ENCODE peak calls at places on chromosome 2, in ten cellular contexts. One of them, this sample, is unnamed.

GRCh38 chr2:229407170-229407569 is 136.1 kb upstream of the PID1 start:
- DNase-seq in DMS79 treated with DMSO at 0.1 percent for 48 hours: no peak
- DNase-seq in stimulated activated CD4-positive, alpha-beta T cell treated with anti-CD3 and anti-CD28 coated beads, TNF-alpha, amount 100 ng/mL, for 48 hours: no peak
- DNase-seq in iPS-NIHi11: no peak
- DNase-seq in HFFc6: peak; percentile 74
- DNase-seq in left ventricle myocardium superior: peak; percentile 81
- DNase-seq in glomerular endothelial cell: peak; percentile 73
- DNase-seq in epithelial cell of proximal tubule: peak; percentile 95
- DNase-seq in NCI-H1105: no peak
- DNase-seq in NCI-H2081: no peak
- DNase-seq in this sample: no peak

GRCh38 chr2:24228470-24228869 is 53.6 kb downstream of the FAM228A start:
- DNase-seq in DMS79 treated with DMSO at 0.1 percent for 48 hours: no peak
- DNase-seq in stimulated activated CD4-positive, alpha-beta T cell treated with anti-CD3 and anti-CD28 coated beads, TNF-alpha, amount 100 ng/mL, for 48 hours: no peak
- DNase-seq in iPS-NIHi11: no peak
- DNase-seq in HFFc6: peak; percentile 13
- DNase-seq in left ventricle myocardium superior: no peak
- DNase-seq in glomerular endothelial cell: peak; percentile 3
- DNase-seq in epithelial cell of proximal tubule: no peak
- DNase-seq in NCI-H1105: peak; percentile 11
- DNase-seq in NCI-H2081: peak; percentile 45
- DNase-seq in this sample: no peak

GRCh38 chr2:165835363-165835762 is 41.3 kb upstream of the GALNT3 start:
- DNase-seq in DMS79 treated with DMSO at 0.1 percent for 48 hours: no peak
- DNase-seq in stimulated activated CD4-positive, alpha-beta T cell treated with anti-CD3 and anti-CD28 coated beads, TNF-alpha, amount 100 ng/mL, for 48 hours: no peak
- DNase-seq in iPS-NIHi11: no peak
- DNase-seq in HFFc6: no peak
- DNase-seq in left ventricle myocardium superior: no peak
- DNase-seq in glomerular endothelial cell: no peak
- DNase-seq in epithelial cell of proximal tubule: no peak
- DNase-seq in NCI-H1105: no peak
- DNase-seq in NCI-H2081: no peak
- DNase-seq in this sample: no peak

GRCh38 chr2:98731709-98732349 is 897 bp upstream of the MGAT4A start:
- DNase-seq in DMS79 treated with DMSO at 0.1 percent for 48 hours: peak; percentile 16
- DNase-seq in stimulated activated CD4-positive, alpha-beta T cell treated with anti-CD3 and anti-CD28 coated beads, TNF-alpha, amount 100 ng/mL, for 48 hours: no peak
- DNase-seq in iPS-NIHi11: no peak
- DNase-seq in HFFc6: no peak
- DNase-seq in left ventricle myocardium superior: no peak
- DNase-seq in glomerular endothelial cell: no peak
- DNase-seq in epithelial cell of proximal tubule: no peak
- DNase-seq in NCI-H1105: no peak
- DNase-seq in NCI-H2081: no peak
- DNase-seq in this sample: no peak

GRCh38 chr2:240161087-240161750 is 20.8 kb upstream of the OTOS start:
- DNase-seq in DMS79 treated with DMSO at 0.1 percent for 48 hours: no peak
- DNase-seq in stimulated activated CD4-positive, alpha-beta T cell treated with anti-CD3 and anti-CD28 coated beads, TNF-alpha, amount 100 ng/mL, for 48 hours: no peak
- DNase-seq in iPS-NIHi11: no peak
- DNase-seq in HFFc6: no peak
- DNase-seq in left ventricle myocardium superior: peak; percentile 22
- DNase-seq in glomerular endothelial cell: no peak
- DNase-seq in epithelial cell of proximal tubule: no peak
- DNase-seq in NCI-H1105: no peak
- DNase-seq in NCI-H2081: no peak
- DNase-seq in this sample: no peak

GRCh38 chr2:170843656-170844055 is 27.0 kb downstream of the GAD1 start:
- DNase-seq in DMS79 treated with DMSO at 0.1 percent for 48 hours: no peak
- DNase-seq in stimulated activated CD4-positive, alpha-beta T cell treated with anti-CD3 and anti-CD28 coated beads, TNF-alpha, amount 100 ng/mL, for 48 hours: no peak
- DNase-seq in iPS-NIHi11: no peak
- DNase-seq in HFFc6: peak; percentile 71
- DNase-seq in left ventricle myocardium superior: no peak
- DNase-seq in glomerular endothelial cell: peak; percentile 12
- DNase-seq in epithelial cell of proximal tubule: peak; percentile 7
- DNase-seq in NCI-H1105: no peak
- DNase-seq in NCI-H2081: no peak
- DNase-seq in this sample: no peak

GRCh38 chr2:40038646-40039045 is 259.6 kb upstream of the THUMPD2 start:
- DNase-seq in DMS79 treated with DMSO at 0.1 percent for 48 hours: no peak
- DNase-seq in stimulated activated CD4-positive, alpha-beta T cell treated with anti-CD3 and anti-CD28 coated beads, TNF-alpha, amount 100 ng/mL, for 48 hours: no peak
- DNase-seq in iPS-NIHi11: no peak
- DNase-seq in HFFc6: no peak
- DNase-seq in left ventricle myocardium superior: no peak
- DNase-seq in glomerular endothelial cell: no peak
- DNase-seq in epithelial cell of proximal tubule: no peak
- DNase-seq in NCI-H1105: no peak
- DNase-seq in NCI-H2081: no peak
- DNase-seq in this sample: no peak

GRCh38 chr2:120820263-120820884 is 84.7 kb downstream of the GLI2 start:
- DNase-seq in DMS79 treated with DMSO at 0.1 percent for 48 hours: peak; percentile 62
- DNase-seq in stimulated activated CD4-positive, alpha-beta T cell treated with anti-CD3 and anti-CD28 coated beads, TNF-alpha, amount 100 ng/mL, for 48 hours: no peak
- DNase-seq in iPS-NIHi11: no peak
- DNase-seq in HFFc6: peak; percentile 70
- DNase-seq in left ventricle myocardium superior: peak; percentile 32
- DNase-seq in glomerular endothelial cell: no peak
- DNase-seq in epithelial cell of proximal tubule: no peak
- DNase-seq in NCI-H1105: no peak
- DNase-seq in NCI-H2081: no peak
- DNase-seq in this sample: no peak

GRCh38 chr2:42386684-42387083 is 25.7 kb upstream of the COX7A2L start:
- DNase-seq in DMS79 treated with DMSO at 0.1 percent for 48 hours: no peak
- DNase-seq in stimulated activated CD4-positive, alpha-beta T cell treated with anti-CD3 and anti-CD28 coated beads, TNF-alpha, amount 100 ng/mL, for 48 hours: no peak
- DNase-seq in iPS-NIHi11: peak; percentile 28
- DNase-seq in HFFc6: no peak
- DNase-seq in left ventricle myocardium superior: no peak
- DNase-seq in glomerular endothelial cell: no peak
- DNase-seq in epithelial cell of proximal tubule: no peak
- DNase-seq in NCI-H1105: no peak
- DNase-seq in NCI-H2081: no peak
- DNase-seq in this sample: no peak

GRCh38 chr2:65382776-65383357 is 49.5 kb downstream of the SPRED2 start:
- DNase-seq in DMS79 treated with DMSO at 0.1 percent for 48 hours: peak; percentile 80
- DNase-seq in stimulated activated CD4-positive, alpha-beta T cell treated with anti-CD3 and anti-CD28 coated beads, TNF-alpha, amount 100 ng/mL, for 48 hours: peak; percentile 86
- DNase-seq in iPS-NIHi11: peak; percentile 59
- DNase-seq in HFFc6: peak; percentile 88
- DNase-seq in left ventricle myocardium superior: peak; percentile 84
- DNase-seq in glomerular endothelial cell: no peak
- DNase-seq in epithelial cell of proximal tubule: peak; percentile 72
- DNase-seq in NCI-H1105: peak; percentile 49
- DNase-seq in NCI-H2081: no peak
- DNase-seq in this sample: peak; percentile 91

GRCh38 chr2:48790407-48791170 is 35.1 kb upstream of the LHCGR start:
- DNase-seq in DMS79 treated with DMSO at 0.1 percent for 48 hours: no peak
- DNase-seq in stimulated activated CD4-positive, alpha-beta T cell treated with anti-CD3 and anti-CD28 coated beads, TNF-alpha, amount 100 ng/mL, for 48 hours: no peak
- DNase-seq in iPS-NIHi11: no peak
- DNase-seq in HFFc6: no peak
- DNase-seq in left ventricle myocardium superior: no peak
- DNase-seq in glomerular endothelial cell: no peak
- DNase-seq in epithelial cell of proximal tubule: no peak
- DNase-seq in NCI-H1105: no peak
- DNase-seq in NCI-H2081: no peak
- DNase-seq in this sample: no peak